ENCODE peak calls at places on chromosomes 3 and 15, in four cellular contexts. X is IMR-90, O is A549, N is GM12878. Q is an unnamed sample.

GRCh38 chr3:136343446-136343845 is 93.3 kb downstream of the PCCB start:
- DNase-seq in O (no peak), N (no peak), X (no peak), Q (no peak)

GRCh38 chr3:119559441-119559963 is at the start of gene CD80:
- DNase-seq in O (peak), X (peak), N (peak), Q (peak)

GRCh38 chr3:167032267-167032876 is 347.7 kb downstream of the ZBBX start:
- DNase-seq in O (no peak), N (no peak), X (peak), Q (peak)

GRCh38 chr3:169305460-169305859 is 358.1 kb downstream of the MECOM start:
- DNase-seq in N (no peak), O (no peak), X (no peak), Q (no peak)

GRCh38 chr3:50412355-50412754 is 53.0 kb upstream of the TMEM115 start:
- DNase-seq in O (no peak), X (no peak), N (no peak), Q (peak)

GRCh38 chr3:17355591-17355990 is 386.8 kb downstream of the TBC1D5 start:
- DNase-seq in O (no peak), N (no peak), X (no peak), Q (no peak)

GRCh38 chr3:196654691-196655090 is 15.2 kb downstream of the NRROS start:
- DNase-seq in X (no peak), N (no peak), O (no peak), Q (no peak)

GRCh38 chr3:133077688-133078087 is 39.5 kb downstream of the TMEM108 start:
- DNase-seq in X (no peak), O (no peak), N (no peak), Q (no peak)

GRCh38 chr3:71511037-71511436 is 72.5 kb downstream of the FOXP1 start:
- DNase-seq in O (peak), X (peak), N (no peak), Q (peak)

GRCh38 chr15:75335705-75336355 is at the start of gene COMMD4:
- DNase-seq in O (peak), X (peak), N (no peak), Q (peak)

GRCh38 chr15:52652984-52653383 is 26.2 kb downstream of the ATOSA start:
- DNase-seq in O (no peak), N (no peak), X (peak), Q (no peak)

GRCh38 chr15:85750807-85751730 is 43.7 kb downstream of the KLHL25 start:
- DNase-seq in O (no peak), X (no peak), N (no peak), Q (no peak)

GRCh38 chr15:68249058-68249713 is 19.7 kb upstream of the CLN6 start:
- DNase-seq in X (no peak), O (no peak), N (no peak), Q (no peak)

GRCh38 chr3:186826316-186826977 is 16.1 kb upstream of the ADIPOQ start:
- DNase-seq in X (no peak), N (no peak), O (no peak), Q (no peak)

GRCh38 chr3:188687389-188687788 is 484.4 kb upstream of the TPRG1 start:
- DNase-seq in N (no peak), O (no peak), X (peak), Q (no peak)

GRCh38 chr15:101568304-101568703 is 78.8 kb upstream of the PCSK6 start:
- DNase-seq in O (no peak), N (no peak), X (no peak), Q (no peak)

GRCh38 chr3:161770532-161771386 is 274.2 kb downstream of the OTOL1 start:
- DNase-seq in O (no peak), X (no peak), N (peak), Q (no peak)

GRCh38 chr3:57026918-57027317 is 33.5 kb upstream of the SPATA12 start:
- DNase-seq in N (no peak), O (no peak), X (peak), Q (no peak)

GRCh38 chr15:22780267-22780666 is 6.2 kb upstream of the NIPA1 start:
- DNase-seq in X (no peak), O (no peak), N (no peak), Q (no peak)

GRCh38 chr15:60416519-60416918 is 18.7 kb upstream of the ANXA2 start:
- DNase-seq in X (no peak), O (no peak), N (no peak), Q (no peak)

GRCh38 chr15:60417112-60417511 is 19.3 kb upstream of the ANXA2 start:
- DNase-seq in N (no peak), X (no peak), O (no peak), Q (peak)

GRCh38 chr15:60412026-60412425 is 14.2 kb upstream of the ANXA2 start:
- DNase-seq in N (no peak), O (no peak), X (no peak), Q (no peak)

GRCh38 chr15:60414016-60414682 is 16.4 kb upstream of the ANXA2 start:
- DNase-seq in N (no peak), X (peak), O (no peak), Q (no peak)

GRCh38 chr15:60412807-60413597 is 15.2 kb upstream of the ANXA2 start:
- DNase-seq in O (no peak), X (no peak), N (no peak), Q (no peak)
- TF ChIP-seq ELK1 in O (no peak), X (no peak), N (no peak), Q (no peak)

GRCh38 chr3:164465172-164465571 is 613.1 kb downstream of the SI start:
- DNase-seq in X (peak), O (peak), N (no peak), Q (no peak)

GRCh38 chr3:164468055-164468454 is 610.2 kb downstream of the SI start:
- DNase-seq in N (no peak), X (no peak), O (no peak), Q (no peak)

GRCh38 chr3:164467027-164467426 is 611.3 kb downstream of the SI start:
- DNase-seq in N (no peak), O (no peak), X (no peak), Q (no peak)

GRCh38 chr3:164470471-164470870 is 607.8 kb downstream of the SI start:
- DNase-seq in O (no peak), X (no peak), N (no peak), Q (no peak)
- TF ChIP-seq ELK1 in O (no peak), X (no peak), N (no peak), Q (no peak)

GRCh38 chr3:112074616-112075497 is 11.3 kb upstream of the C3orf52 start:
- DNase-seq in N (no peak), X (peak), O (peak), Q (no peak)
- TF ChIP-seq ELK1 in N (no peak), X (no peak), O (no peak), Q (no peak)

GRCh38 chr15:62578548-62578947 is 413.5 kb upstream of the C2CD4B start:
- DNase-seq in O (no peak), X (no peak), N (no peak), Q (no peak)
- TF ChIP-seq ELK1 in O (no peak), X (no peak), N (no peak), Q (no peak)

GRCh38 chr3:62818347-62818746 is 56.9 kb downstream of the CADPS start:
- DNase-seq in N (peak), O (no peak), X (no peak), Q (no peak)
- TF ChIP-seq ELK1 in N (no peak), O (no peak), X (no peak), Q (no peak)

GRCh38 chr3:63960048-63960711 is 48.0 kb upstream of the SCAANT1 start:
- DNase-seq in O (peak), X (peak), N (no peak), Q (peak)
- TF ChIP-seq ELK1 in O (no peak), X (no peak), N (no peak), Q (no peak)

GRCh38 chr15:61518191-61518950 is 289.3 kb upstream of the RORA start:
- DNase-seq in N (no peak), X (peak), O (no peak), Q (no peak)
- TF ChIP-seq ELK1 in N (no peak), X (no peak), O (no peak), Q (no peak)